ENCODE peak calls at places on chromosomes 16 and 17, in six cellular contexts. Z, X, U, R, A and H are unnamed samples. For H3K4me1 and H3K27me3, the result is how much of the 10 kb centered on the place peaks cover.

GRCh38 chr17:41638194-41638593 is 13.8 kb upstream of the KRT17 start:
- DNase-seq in R (no peak), X (no peak), Z (no peak), A (no peak), U (no peak), H (no peak)

GRCh38 chr16:66590322-66590721 is 11.1 kb downstream of the CMTM2 start:
- DNase-seq in A (no peak), Z (no peak), X (no peak), U (no peak), R (no peak), H (no peak)

GRCh38 chr17:66734544-66734943 is 100.4 kb upstream of the CACNG5 start:
- DNase-seq in A (no peak), Z (no peak), X (no peak), R (no peak), U (no peak), H (no peak)

GRCh38 chr16:31499928-31500327 is 8.3 kb downstream of the RUSF1 start:
- DNase-seq in Z (no peak), U (no peak), X (no peak), R (peak), A (no peak), H (no peak)

GRCh38 chr17:79721993-79722671 is 8.6 kb upstream of the ENPP7 start:
- DNase-seq in U (peak), R (no peak), Z (no peak), A (no peak), X (no peak), H (peak)

GRCh38 chr17:31596382-31597323 is 205.2 kb downstream of the RAB11FIP4 start:
- DNase-seq in X (peak), U (peak), R (peak), A (peak), Z (no peak), H (peak)

GRCh38 chr17:68176770-68177169 is 71.1 kb upstream of the AMZ2 start:
- DNase-seq in A (no peak), Z (no peak), R (no peak), U (no peak), X (no peak), H (peak)

GRCh38 chr17:65099941-65100315 is 37.2 kb upstream of the RGS9 start:
- DNase-seq in R (peak), A (peak), Z (no peak), U (peak), X (peak), H (peak)

GRCh38 chr16:85655216-85656129 is 33.3 kb downstream of the GINS2 start:
- DNase-seq in U (no peak), A (no peak), R (no peak), X (no peak), Z (no peak), H (no peak)

GRCh38 chr17:4229627-4230026 is 34.2 kb downstream of the ANKFY1 start:
- DNase-seq in Z (no peak), X (no peak), A (peak), U (peak), R (peak), H (no peak)

GRCh38 chr17:82722341-82723013 is 6.0 kb downstream of the FN3KRP start:
- DNase-seq in X (no peak), U (no peak), R (no peak), A (no peak), Z (no peak), H (no peak)

GRCh38 chr16:72877374-72878028 is 170.4 kb downstream of the ZFHX3 start:
- DNase-seq in A (peak), U (peak), R (no peak), Z (no peak), X (no peak), H (peak)

GRCh38 chr16:47492428-47493357 is 31.6 kb downstream of the PHKB start:
- DNase-seq in U (peak), R (peak), X (peak), A (peak), Z (peak), H (no peak)

GRCh38 chr16:19113577-19114358 is at the start of gene ITPRIPL2:
- DNase-seq in R (peak), U (peak), X (peak), Z (no peak), A (peak), H (peak)

GRCh38 chr16:11668590-11669379 is 530 bp downstream of the SNN start:
- DNase-seq in R (peak), X (no peak), A (no peak), Z (no peak), U (peak), H (peak)

GRCh38 chr16:30421010-30421409 is 8.8 kb downstream of the DCTPP1 start:
- DNase-seq in X (no peak), Z (no peak), R (no peak), A (no peak), U (no peak), H (no peak)

GRCh38 chr16:87692176-87692575 is 73.6 kb downstream of the KLHDC4 start:
- DNase-seq in Z (no peak), U (no peak), R (no peak), A (no peak), X (no peak), H (no peak)

GRCh38 chr17:16491703-16492612 is at the start of gene LRRC75A:
- DNase-seq in A (peak), Z (no peak), U (peak), X (peak), R (peak), H (peak)

GRCh38 chr17:58956997-58957724 is 149.5 kb downstream of the TRIM37 start:
- DNase-seq in Z (no peak), U (no peak), A (no peak), X (no peak), R (no peak), H (no peak)

GRCh38 chr17:41377546-41377945 is 4.6 kb downstream of the KRT34 start:
- DNase-seq in X (no peak), R (no peak), A (no peak), Z (no peak), U (no peak), H (no peak)

GRCh38 chr16:70775399-70775798 is 25.6 kb downstream of the VAC14 start:
- DNase-seq in R (no peak), A (no peak), X (no peak), U (no peak), Z (no peak), H (no peak)

GRCh38 chr17:65029605-65030308 is 26.8 kb downstream of the GNA13 start:
- DNase-seq in X (no peak), U (no peak), Z (no peak), R (no peak), A (no peak), H (no peak)

GRCh38 chr16:87815567-87815966 is 49.8 kb upstream of the KLHDC4 start:
- DNase-seq in U (no peak), R (no peak), X (peak), Z (no peak), A (no peak), H (peak)

GRCh38 chr16:22665048-22665797 is 148.7 kb upstream of the HS3ST2 start:
- DNase-seq in R (no peak), Z (no peak), U (no peak), A (no peak), X (no peak), H (no peak)

GRCh38 chr16:11084484-11085024 is 140.2 kb downstream of the CLEC16A start:
- DNase-seq in R (no peak), U (peak), Z (no peak), X (no peak), A (peak), H (no peak)

GRCh38 chr16:64579712-64580111 is 542.2 kb downstream of the CDH11 start:
- DNase-seq in Z (no peak), A (no peak), X (no peak), U (no peak), R (no peak), H (no peak)

GRCh38 chr16:84839054-84839453 is 19.3 kb downstream of the CRISPLD2 start:
- DNase-seq in U (peak), R (no peak), A (peak), Z (no peak), X (peak), H (no peak)

GRCh38 chr16:87163637-87164036 is 153.6 kb downstream of the C16orf95 start:
- DNase-seq in X (no peak), R (no peak), A (no peak), U (no peak), Z (no peak), H (no peak)

GRCh38 chr16:1542533-1542932 is 9.1 kb downstream of the TMEM204 start:
- DNase-seq in A (no peak), Z (no peak), X (no peak), U (no peak), R (no peak), H (no peak)

GRCh38 chr16:1548234-1548633 is 14.8 kb downstream of the TMEM204 start:
- DNase-seq in A (no peak), X (no peak), U (peak), R (no peak), Z (no peak), H (no peak)

GRCh38 chr16:1543085-1543896 is 9.8 kb downstream of the TMEM204 start:
- DNase-seq in U (peak), X (peak), A (peak), Z (no peak), R (peak), H (peak)

GRCh38 chr16:1546430-1546829 is 13.0 kb downstream of the TMEM204 start:
- DNase-seq in Z (no peak), U (no peak), X (no peak), A (no peak), R (no peak), H (no peak)

GRCh38 chr16:1545044-1545736 is 11.7 kb downstream of the TMEM204 start:
- DNase-seq in Z (no peak), A (peak), X (no peak), R (no peak), U (peak), H (no peak)
- H3K27ac ChIP-seq in Z (peak), A (no peak), X (peak), R (peak), U (peak), H (no peak)

GRCh38 chr17:74746376-74746775 is 2.1 kb upstream of the NHERF1 start:
- DNase-seq in A (peak), Z (no peak), X (no peak), U (no peak), R (no peak), H (no peak)

GRCh38 chr17:74744349-74744713 is 4.1 kb upstream of the NHERF1 start:
- DNase-seq in X (no peak), Z (no peak), R (no peak), A (no peak), U (no peak), H (no peak)

GRCh38 chr17:74745548-74746177 is 2.8 kb upstream of the NHERF1 start:
- DNase-seq in U (no peak), A (no peak), R (no peak), X (no peak), Z (no peak), H (no peak)

GRCh38 chr17:74743755-74744154 is 4.7 kb upstream of the NHERF1 start:
- DNase-seq in U (no peak), A (no peak), Z (no peak), X (no peak), R (no peak), H (no peak)

DNA sequence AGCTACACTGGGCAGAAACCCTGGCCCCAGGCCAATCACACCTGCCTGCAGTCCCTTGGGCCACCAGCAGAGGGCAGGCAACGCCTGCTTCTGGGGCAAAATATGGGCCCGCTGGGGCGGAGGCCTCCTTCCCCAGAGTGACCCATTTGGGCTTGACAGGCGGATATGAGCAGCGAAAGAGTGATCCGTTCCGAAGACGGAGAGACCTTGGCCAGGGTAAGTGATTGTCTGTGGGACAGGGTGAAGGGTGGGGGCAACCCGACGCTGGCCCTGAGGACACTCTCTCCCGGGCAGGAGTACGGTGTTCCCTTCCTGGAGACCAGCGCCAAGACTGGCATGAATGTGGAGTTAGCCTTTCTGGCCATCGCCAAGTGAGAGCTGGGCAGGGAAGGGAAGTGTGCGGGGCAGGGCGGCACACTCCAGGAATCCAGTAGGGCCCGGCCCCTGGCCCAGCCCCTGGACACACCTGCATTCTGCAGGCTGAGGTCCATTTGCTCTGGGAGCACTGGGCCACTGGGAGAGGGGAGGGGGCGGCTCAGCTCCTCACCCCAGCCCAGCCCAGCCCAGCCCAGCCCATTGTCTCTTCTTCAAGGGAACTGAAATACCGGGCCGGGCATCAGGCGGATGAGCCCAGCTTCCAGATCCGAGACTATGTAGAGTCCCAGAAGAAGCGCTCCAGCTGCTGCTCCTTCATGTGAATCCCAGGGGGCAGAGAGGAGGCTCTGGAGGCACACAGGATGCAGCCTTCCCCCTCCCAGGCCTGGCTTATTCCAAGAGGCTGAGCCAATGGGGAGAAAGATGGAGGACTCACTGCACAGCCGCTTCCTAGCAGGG is 3.5 kb upstream of the NHERF1 start:
- DNase-seq in R (peak), Z (peak), A (peak), U (peak), X (peak), H (peak)
- H3K4me1 ChIP-seq in R (under half), Z (under half), A (under half), U (under half), X (under half), H (under half)

GRCh38 chr17:61396586-61397085 is 3.0 kb upstream of the TBX2 start:
- DNase-seq in U (no peak), X (no peak), Z (no peak), R (no peak), A (peak), H (no peak)
- H3K27me3 ChIP-seq in U (under half), X (under half), Z (half or more), R (under half), A (half or more), H (under half)

GRCh38 chr17:50052822-50053653 is 2.9 kb upstream of the ITGA3 start:
- DNase-seq in U (peak), A (peak), R (peak), Z (no peak), X (peak), H (peak)
- H3K27ac ChIP-seq in U (peak), A (peak), R (peak), Z (no peak), X (no peak), H (peak)

GRCh38 chr17:2262146-2262587 is 41.4 kb downstream of the SMG6 start:
- DNase-seq in X (no peak), A (peak), U (peak), Z (no peak), R (no peak), H (no peak)

GRCh38 chr17:2263183-2263954 is 40.2 kb downstream of the SMG6 start:
- DNase-seq in X (no peak), Z (no peak), R (no peak), U (no peak), A (peak), H (no peak)

GRCh38 chr17:2266045-2266864 is 37.3 kb downstream of the SMG6 start:
- DNase-seq in X (no peak), A (peak), U (peak), Z (no peak), R (no peak), H (no peak)

GRCh38 chr17:2266865-2267228 is 36.7 kb downstream of the SMG6 start:
- DNase-seq in Z (no peak), R (no peak), U (no peak), X (no peak), A (no peak), H (no peak)

DNA sequence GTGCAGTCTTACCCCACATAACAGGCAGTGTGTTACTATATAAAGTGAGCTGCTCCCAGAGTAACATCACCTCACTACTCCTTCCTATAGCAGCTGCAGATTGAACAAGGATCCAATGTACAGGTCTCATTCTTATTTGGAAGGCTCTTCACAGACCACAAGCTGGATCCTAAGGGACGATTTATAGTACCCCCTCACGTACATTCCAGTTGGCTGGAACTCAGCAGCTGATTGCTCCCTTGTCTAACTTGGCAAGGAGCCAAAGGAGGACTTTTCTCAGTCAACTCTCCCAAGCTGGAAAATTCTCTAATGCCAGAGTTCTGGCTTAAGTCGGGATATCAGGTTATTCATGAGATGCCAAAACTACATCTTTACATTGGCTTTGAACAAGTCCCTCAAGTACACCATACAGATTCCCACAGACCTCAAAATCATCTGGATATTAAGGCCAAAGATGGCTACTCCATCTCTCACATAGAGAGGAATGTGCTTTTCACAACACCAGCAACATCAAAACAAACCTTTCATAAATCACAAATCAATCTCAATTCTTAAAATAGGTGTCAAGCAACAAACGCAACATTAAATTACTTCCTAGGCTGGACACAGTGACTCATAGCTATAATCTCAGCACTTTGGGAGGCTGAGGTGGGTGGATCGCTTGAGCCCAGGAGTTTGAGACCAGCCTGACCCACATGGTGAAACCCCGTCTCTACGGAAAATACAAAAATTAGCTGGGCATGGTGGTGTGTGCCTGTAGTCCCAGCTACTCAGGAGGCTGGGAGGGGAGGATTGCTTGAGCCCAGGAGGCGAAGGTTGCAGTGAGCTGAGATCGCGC is 39.3 kb downstream of the SMG6 start:
- DNase-seq in A (peak), R (no peak), Z (no peak), X (no peak), U (no peak), H (peak)
- H3K4me1 ChIP-seq in A (under half), R (under half), Z (under half), X (under half), U (under half), H (under half)

GRCh38 chr17:48730240-48730550 is 1.6 kb upstream of the HOXB13 start:
- DNase-seq in Z (no peak), A (no peak), U (no peak), R (no peak), X (no peak), H (no peak)
- H3K27me3 ChIP-seq in Z (half or more), A (half or more), U (half or more), R (under half), X (under half), H (under half)